ENCODE peak calls at places on chromosomes 2 and 18, in nine cellular contexts. One of them, this sample, is unnamed.

GRCh38 chr2:216279459-216279858 is 92.8 kb downstream of the MARCHF4 start:
- DNase-seq in GM10248: no peak
- DNase-seq in psoas muscle: peak; percentile 58
- DNase-seq in CD8-positive, alpha-beta T cell: no peak
- DNase-seq in adrenal gland: peak; percentile 29
- DNase-seq in HL-60: no peak
- DNase-seq in omental fat pad: no peak
- DNase-seq in Peyer's patch: no peak
- DNase-seq in cardiac fibroblast: peak; percentile 80
- DNase-seq in this sample: no peak

GRCh38 chr2:10947005-10947440 is 35.3 kb downstream of the KCNF1 start:
- DNase-seq in GM10248: no peak
- DNase-seq in psoas muscle: no peak
- DNase-seq in CD8-positive, alpha-beta T cell: no peak
- DNase-seq in adrenal gland: no peak
- DNase-seq in HL-60: no peak
- DNase-seq in omental fat pad: no peak
- DNase-seq in Peyer's patch: no peak
- DNase-seq in cardiac fibroblast: no peak
- DNase-seq in this sample: no peak

GRCh38 chr2:143258126-143258892 is 129.1 kb downstream of the ARHGAP15 start:
- DNase-seq in GM10248: no peak
- DNase-seq in psoas muscle: no peak
- DNase-seq in CD8-positive, alpha-beta T cell: no peak
- DNase-seq in adrenal gland: no peak
- DNase-seq in HL-60: no peak
- DNase-seq in omental fat pad: no peak
- DNase-seq in Peyer's patch: no peak
- DNase-seq in cardiac fibroblast: no peak
- DNase-seq in this sample: no peak

GRCh38 chr2:107534926-107535325 is 291.8 kb upstream of the RGPD4 start:
- DNase-seq in GM10248: no peak
- DNase-seq in psoas muscle: no peak
- DNase-seq in CD8-positive, alpha-beta T cell: no peak
- DNase-seq in adrenal gland: no peak
- DNase-seq in HL-60: no peak
- DNase-seq in omental fat pad: no peak
- DNase-seq in Peyer's patch: no peak
- DNase-seq in cardiac fibroblast: no peak
- DNase-seq in this sample: no peak

GRCh38 chr2:112701092-112701491 is 19.7 kb upstream of the NT5DC4 start:
- DNase-seq in GM10248: no peak
- DNase-seq in psoas muscle: no peak
- DNase-seq in CD8-positive, alpha-beta T cell: no peak
- DNase-seq in adrenal gland: no peak
- DNase-seq in HL-60: no peak
- DNase-seq in omental fat pad: no peak
- DNase-seq in Peyer's patch: no peak
- DNase-seq in cardiac fibroblast: peak; percentile 56
- DNase-seq in this sample: no peak

GRCh38 chr2:213021971-213022899 is 129.2 kb downstream of the IKZF2 start:
- DNase-seq in GM10248: peak; percentile 28
- DNase-seq in psoas muscle: no peak
- DNase-seq in CD8-positive, alpha-beta T cell: no peak
- DNase-seq in adrenal gland: no peak
- DNase-seq in HL-60: no peak
- DNase-seq in omental fat pad: no peak
- DNase-seq in Peyer's patch: no peak
- DNase-seq in cardiac fibroblast: peak; percentile 8
- DNase-seq in this sample: peak; percentile 37

GRCh38 chr18:10565835-10566234 is 40.0 kb downstream of the NAPG start:
- DNase-seq in GM10248: no peak
- DNase-seq in psoas muscle: no peak
- DNase-seq in CD8-positive, alpha-beta T cell: no peak
- DNase-seq in adrenal gland: no peak
- DNase-seq in HL-60: peak; percentile 26
- DNase-seq in omental fat pad: no peak
- DNase-seq in Peyer's patch: no peak
- DNase-seq in cardiac fibroblast: no peak
- DNase-seq in this sample: no peak

GRCh38 chr2:113978524-113979171 is 88.8 kb downstream of the ACTR3 start:
- DNase-seq in GM10248: no peak
- DNase-seq in psoas muscle: no peak
- DNase-seq in CD8-positive, alpha-beta T cell: no peak
- DNase-seq in adrenal gland: no peak
- DNase-seq in HL-60: no peak
- DNase-seq in omental fat pad: no peak
- DNase-seq in Peyer's patch: no peak
- DNase-seq in cardiac fibroblast: no peak
- DNase-seq in this sample: no peak

GRCh38 chr18:35267161-35267651 is 22.8 kb downstream of the ZSCAN30 start:
- DNase-seq in GM10248: peak; percentile 44
- DNase-seq in psoas muscle: peak; percentile 89
- DNase-seq in CD8-positive, alpha-beta T cell: peak; percentile 85
- DNase-seq in adrenal gland: peak; percentile 71
- DNase-seq in HL-60: no peak
- DNase-seq in omental fat pad: peak; percentile 49
- DNase-seq in Peyer's patch: peak; percentile 80
- DNase-seq in cardiac fibroblast: peak; percentile 77
- DNase-seq in this sample: no peak

GRCh38 chr2:128354731-128355470 is 36.2 kb upstream of the HS6ST1 start:
- DNase-seq in GM10248: no peak
- DNase-seq in psoas muscle: no peak
- DNase-seq in CD8-positive, alpha-beta T cell: no peak
- DNase-seq in adrenal gland: no peak
- DNase-seq in HL-60: no peak
- DNase-seq in omental fat pad: no peak
- DNase-seq in Peyer's patch: no peak
- DNase-seq in cardiac fibroblast: peak; percentile 88
- DNase-seq in this sample: no peak

GRCh38 chr2:74576830-74577229 is 22.3 kb downstream of the DOK1 start:
- DNase-seq in GM10248: no peak
- DNase-seq in psoas muscle: no peak
- DNase-seq in CD8-positive, alpha-beta T cell: no peak
- DNase-seq in adrenal gland: peak; percentile 33
- DNase-seq in HL-60: no peak
- DNase-seq in omental fat pad: no peak
- DNase-seq in Peyer's patch: no peak
- DNase-seq in cardiac fibroblast: peak; percentile 87
- DNase-seq in this sample: no peak

GRCh38 chr2:171141320-171141719 is 19.4 kb downstream of the TLK1 start:
- DNase-seq in GM10248: no peak
- DNase-seq in psoas muscle: no peak
- DNase-seq in CD8-positive, alpha-beta T cell: no peak
- DNase-seq in adrenal gland: no peak
- DNase-seq in HL-60: no peak
- DNase-seq in omental fat pad: no peak
- DNase-seq in Peyer's patch: no peak
- DNase-seq in cardiac fibroblast: peak; percentile 10
- DNase-seq in this sample: no peak
- TF ChIP-seq CTCF in GM10248: no peak
- TF ChIP-seq CTCF in psoas muscle: no peak
- TF ChIP-seq CTCF in CD8-positive, alpha-beta T cell: no peak
- TF ChIP-seq CTCF in adrenal gland: peak; percentile 27
- TF ChIP-seq CTCF in HL-60: no peak
- TF ChIP-seq CTCF in omental fat pad: no peak
- TF ChIP-seq CTCF in Peyer's patch: no peak
- TF ChIP-seq CTCF in cardiac fibroblast: no peak
- TF ChIP-seq CTCF in this sample: no peak

GRCh38 chr2:135820003-135820618 is 16.9 kb downstream of the LCT start:
- DNase-seq in GM10248: peak; percentile 75
- DNase-seq in psoas muscle: no peak
- DNase-seq in CD8-positive, alpha-beta T cell: peak; percentile 75
- DNase-seq in adrenal gland: no peak
- DNase-seq in HL-60: no peak
- DNase-seq in omental fat pad: no peak
- DNase-seq in Peyer's patch: no peak
- DNase-seq in cardiac fibroblast: no peak
- DNase-seq in this sample: peak; percentile 73

GRCh38 chr2:135817946-135818345 is 19.0 kb downstream of the LCT start:
- DNase-seq in GM10248: no peak
- DNase-seq in psoas muscle: no peak
- DNase-seq in CD8-positive, alpha-beta T cell: no peak
- DNase-seq in adrenal gland: no peak
- DNase-seq in HL-60: no peak
- DNase-seq in omental fat pad: no peak
- DNase-seq in Peyer's patch: no peak
- DNase-seq in cardiac fibroblast: no peak
- DNase-seq in this sample: no peak

GRCh38 chr2:135817466-135817865 is 19.5 kb downstream of the LCT start:
- DNase-seq in GM10248: no peak
- DNase-seq in psoas muscle: no peak
- DNase-seq in CD8-positive, alpha-beta T cell: no peak
- DNase-seq in adrenal gland: no peak
- DNase-seq in HL-60: no peak
- DNase-seq in omental fat pad: no peak
- DNase-seq in Peyer's patch: no peak
- DNase-seq in cardiac fibroblast: no peak
- DNase-seq in this sample: no peak

GRCh38 chr2:135821190-135821589 is 15.8 kb downstream of the LCT start:
- DNase-seq in GM10248: no peak
- DNase-seq in psoas muscle: no peak
- DNase-seq in CD8-positive, alpha-beta T cell: no peak
- DNase-seq in adrenal gland: no peak
- DNase-seq in HL-60: no peak
- DNase-seq in omental fat pad: no peak
- DNase-seq in Peyer's patch: no peak
- DNase-seq in cardiac fibroblast: no peak
- DNase-seq in this sample: no peak

DNA sequence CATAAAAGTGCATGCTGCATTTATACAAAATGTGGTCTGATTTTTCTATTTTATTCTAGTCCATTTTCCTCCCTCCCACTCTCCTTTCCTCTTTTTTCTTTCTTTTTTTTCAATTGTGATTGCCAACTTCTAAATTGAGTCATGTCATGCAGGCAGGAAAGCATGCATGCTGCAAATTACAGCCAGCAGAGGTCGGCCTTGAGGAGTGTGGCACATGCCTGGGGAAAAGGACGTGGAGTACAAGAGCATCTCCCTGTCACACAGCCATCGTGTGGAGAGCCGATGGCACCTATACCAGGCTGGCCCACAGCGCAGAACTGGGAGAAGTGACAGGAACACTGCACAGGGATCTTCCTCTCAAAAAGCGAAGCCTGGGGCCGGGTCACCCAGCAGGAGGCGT is 17.8 kb downstream of the LCT start:
- DNase-seq in GM10248: no peak
- DNase-seq in psoas muscle: no peak
- DNase-seq in CD8-positive, alpha-beta T cell: no peak
- DNase-seq in adrenal gland: no peak
- DNase-seq in HL-60: no peak
- DNase-seq in omental fat pad: no peak
- DNase-seq in Peyer's patch: no peak
- DNase-seq in cardiac fibroblast: peak; percentile 24
- DNase-seq in this sample: no peak
- TF ChIP-seq CTCF in GM10248: peak; percentile 49
- TF ChIP-seq CTCF in psoas muscle: no peak
- TF ChIP-seq CTCF in CD8-positive, alpha-beta T cell: no peak
- TF ChIP-seq CTCF in adrenal gland: no peak
- TF ChIP-seq CTCF in HL-60: peak; percentile 37
- TF ChIP-seq CTCF in omental fat pad: no peak
- TF ChIP-seq CTCF in Peyer's patch: no peak
- TF ChIP-seq CTCF in cardiac fibroblast: peak; percentile 64
- TF ChIP-seq CTCF in this sample: peak; percentile 49

GRCh38 chr2:35104306-35104705 is 1251.3 kb upstream of the CRIM1 start:
- DNase-seq in GM10248: no peak
- DNase-seq in psoas muscle: no peak
- DNase-seq in CD8-positive, alpha-beta T cell: no peak
- DNase-seq in adrenal gland: no peak
- DNase-seq in HL-60: no peak
- DNase-seq in omental fat pad: no peak
- DNase-seq in Peyer's patch: no peak
- DNase-seq in cardiac fibroblast: no peak
- DNase-seq in this sample: no peak
- TF ChIP-seq CTCF in GM10248: no peak
- TF ChIP-seq CTCF in psoas muscle: no peak
- TF ChIP-seq CTCF in CD8-positive, alpha-beta T cell: no peak
- TF ChIP-seq CTCF in adrenal gland: no peak
- TF ChIP-seq CTCF in HL-60: no peak
- TF ChIP-seq CTCF in omental fat pad: no peak
- TF ChIP-seq CTCF in Peyer's patch: no peak
- TF ChIP-seq CTCF in cardiac fibroblast: no peak
- TF ChIP-seq CTCF in this sample: no peak

GRCh38 chr2:235132641-235133040 is 180.8 kb downstream of the SH3BP4 start:
- DNase-seq in GM10248: no peak
- DNase-seq in psoas muscle: no peak
- DNase-seq in CD8-positive, alpha-beta T cell: no peak
- DNase-seq in adrenal gland: no peak
- DNase-seq in HL-60: no peak
- DNase-seq in omental fat pad: no peak
- DNase-seq in Peyer's patch: no peak
- DNase-seq in cardiac fibroblast: no peak
- DNase-seq in this sample: no peak

GRCh38 chr2:235135195-235135965 is 183.6 kb downstream of the SH3BP4 start:
- DNase-seq in GM10248: no peak
- DNase-seq in psoas muscle: no peak
- DNase-seq in CD8-positive, alpha-beta T cell: no peak
- DNase-seq in adrenal gland: no peak
- DNase-seq in HL-60: no peak
- DNase-seq in omental fat pad: no peak
- DNase-seq in Peyer's patch: no peak
- DNase-seq in cardiac fibroblast: no peak
- DNase-seq in this sample: no peak

GRCh38 chr2:235133837-235134236 is 182.0 kb downstream of the SH3BP4 start:
- DNase-seq in GM10248: no peak
- DNase-seq in psoas muscle: no peak
- DNase-seq in CD8-positive, alpha-beta T cell: no peak
- DNase-seq in adrenal gland: no peak
- DNase-seq in HL-60: no peak
- DNase-seq in omental fat pad: no peak
- DNase-seq in Peyer's patch: no peak
- DNase-seq in cardiac fibroblast: no peak
- DNase-seq in this sample: no peak

GRCh38 chr2:235139956-235140800 is 188.4 kb downstream of the SH3BP4 start:
- DNase-seq in GM10248: no peak
- DNase-seq in psoas muscle: no peak
- DNase-seq in CD8-positive, alpha-beta T cell: no peak
- DNase-seq in adrenal gland: no peak
- DNase-seq in HL-60: no peak
- DNase-seq in omental fat pad: no peak
- DNase-seq in Peyer's patch: no peak
- DNase-seq in cardiac fibroblast: no peak
- DNase-seq in this sample: no peak

DNA sequence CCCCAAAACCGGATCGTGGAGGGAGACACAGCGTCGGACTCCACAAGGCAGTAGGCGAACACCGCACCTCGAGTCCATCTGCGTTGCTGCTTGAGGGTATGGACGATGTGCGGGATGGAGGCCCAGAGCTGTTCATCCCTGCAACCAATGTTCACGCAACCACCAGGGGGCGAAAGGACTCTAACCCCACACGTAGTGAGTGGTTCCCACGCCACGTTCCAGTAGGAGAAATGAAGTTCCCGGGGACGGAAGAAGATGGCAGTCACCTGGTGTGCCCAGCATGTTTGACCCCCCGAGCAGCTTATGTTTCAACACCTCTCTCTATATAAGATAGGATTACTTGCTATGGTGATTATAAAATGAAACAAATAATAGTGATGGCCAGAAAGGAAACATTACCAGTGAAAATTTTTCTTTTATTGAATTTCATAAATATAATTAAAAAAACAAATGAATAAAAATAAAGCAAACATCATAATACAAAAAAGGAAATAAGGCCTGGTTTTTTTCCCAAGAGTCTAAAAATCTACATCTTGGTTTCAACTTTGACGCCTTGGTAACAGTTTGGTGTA is 184.3 kb downstream of the SH3BP4 start:
- DNase-seq in GM10248: peak; percentile 49
- DNase-seq in psoas muscle: peak; percentile 83
- DNase-seq in CD8-positive, alpha-beta T cell: peak; percentile 62
- DNase-seq in adrenal gland: peak; percentile 92
- DNase-seq in HL-60: peak; percentile 22
- DNase-seq in omental fat pad: peak; percentile 85
- DNase-seq in Peyer's patch: peak; percentile 82
- DNase-seq in cardiac fibroblast: peak; percentile 87
- DNase-seq in this sample: peak; percentile 52
- TF ChIP-seq CTCF in GM10248: peak; percentile 57
- TF ChIP-seq CTCF in psoas muscle: peak; percentile 68
- TF ChIP-seq CTCF in CD8-positive, alpha-beta T cell: peak; percentile 33
- TF ChIP-seq CTCF in adrenal gland: peak; percentile 86
- TF ChIP-seq CTCF in HL-60: peak; percentile 29
- TF ChIP-seq CTCF in omental fat pad: no peak
- TF ChIP-seq CTCF in Peyer's patch: peak; percentile 48
- TF ChIP-seq CTCF in cardiac fibroblast: peak; percentile 85
- TF ChIP-seq CTCF in this sample: peak; percentile 59